ENCODE peak calls at places on chromosome 15, in five cellular contexts. W is cardiac muscle cell; Z is stimulated activated CD4-positive, alpha-beta T cell treated with anti-CD3 and anti-CD28 coated beads, Interleukin-2, amount 100 ng/mL, for 24 hours; N is activated CD8-positive, alpha-beta memory T cell treated with anti-CD3 and anti-CD28 coated beads for 4 hours; I is iPS-NIHi11. M is an unnamed sample.

GRCh38 chr15:70038730-70039392 is 58.9 kb downstream of the TLE3 start:
- DNase-seq in N (no peak), W (no peak), Z (no peak), I (no peak), M (no peak)

GRCh38 chr15:77773003-77773402 is 140.3 kb upstream of the LINGO1 start:
- DNase-seq in W (no peak), Z (no peak), N (no peak), I (no peak), M (no peak)

GRCh38 chr15:73858062-73858461 is 15.3 kb upstream of the TBC1D21 start:
- DNase-seq in N (no peak), W (no peak), Z (no peak), I (no peak), M (peak)

GRCh38 chr15:80852676-80853075 is 73.5 kb downstream of the CEMIP start:
- DNase-seq in Z (no peak), W (no peak), N (no peak), I (no peak), M (no peak)

GRCh38 chr15:40543082-40543481 is 21.8 kb downstream of the CCDC32 start:
- DNase-seq in W (no peak), N (no peak), I (no peak), Z (no peak), M (no peak)

GRCh38 chr15:56249080-56249479 is 5.4 kb upstream of the RFX7 start:
- DNase-seq in W (peak), N (no peak), I (peak), Z (no peak), M (peak)

GRCh38 chr15:60299452-60300047 is 98.2 kb downstream of the ANXA2 start:
- DNase-seq in Z (no peak), N (no peak), I (peak), W (peak), M (peak)

GRCh38 chr15:60362318-60363023 is 35.3 kb downstream of the ANXA2 start:
- DNase-seq in I (no peak), Z (peak), W (peak), N (peak), M (no peak)

GRCh38 chr15:41494922-41495735 is 1.5 kb downstream of the ITPKA start:
- DNase-seq in W (no peak), I (peak), N (no peak), Z (peak), M (no peak)

GRCh38 chr15:91116379-91117067 is 16.5 kb downstream of the SV2B start:
- DNase-seq in N (no peak), W (peak), I (no peak), Z (no peak), M (no peak)

GRCh38 chr15:58546635-58547627 is 115.1 kb downstream of the LIPC start:
- DNase-seq in N (no peak), Z (no peak), I (peak), W (peak), M (no peak)

GRCh38 chr15:38562278-38562677 is 2.3 kb downstream of the RASGRP1 start:
- DNase-seq in I (no peak), N (no peak), W (no peak), Z (no peak), M (no peak)

GRCh38 chr15:95883064-95883463 is 447.4 kb upstream of the NR2F2 start:
- DNase-seq in N (no peak), Z (no peak), I (peak), W (no peak), M (no peak)

GRCh38 chr15:62781081-62781497 is 261.5 kb upstream of the TPM1 start:
- DNase-seq in N (no peak), I (no peak), W (peak), Z (no peak), M (no peak)

GRCh38 chr15:84616235-84616634 is 15.4 kb downstream of the ZSCAN2 start:
- DNase-seq in Z (no peak), I (no peak), N (no peak), W (no peak), M (no peak)

GRCh38 chr15:60762167-60762566 is 283.2 kb upstream of the ICE2 start:
- DNase-seq in Z (no peak), N (no peak), I (no peak), W (no peak), M (no peak)

GRCh38 chr15:50134524-50135024 is 15.5 kb upstream of the ATP8B4 start:
- DNase-seq in W (peak), N (no peak), I (no peak), Z (no peak), M (no peak)

GRCh38 chr15:100192092-100192695 is 149.6 kb downstream of the ADAMTS17 start:
- DNase-seq in W (no peak), N (no peak), I (no peak), Z (no peak), M (no peak)

GRCh38 chr15:51731549-51732267 is 5.7 kb downstream of the LYSMD2 start:
- DNase-seq in I (no peak), N (no peak), Z (no peak), W (peak), M (no peak)

GRCh38 chr15:91652610-91653207 is 200.8 kb upstream of the SLCO3A1 start:
- DNase-seq in N (no peak), W (no peak), I (no peak), Z (no peak), M (no peak)

GRCh38 chr15:67835349-67836133 is 4.3 kb downstream of the RNU6-1 start:
- DNase-seq in I (peak), W (no peak), N (no peak), Z (peak), M (no peak)

GRCh38 chr15:43212299-43212698 is 8.5 kb downstream of the EPB42 start:
- DNase-seq in I (no peak), Z (no peak), W (no peak), N (no peak), M (no peak)

GRCh38 chr15:83283813-83284562 is 476 bp downstream of the BNC1 start:
- DNase-seq in W (peak), I (peak), N (no peak), Z (peak), M (peak)

GRCh38 chr15:92902723-92903587 is 2.8 kb downstream of the CHD2 start:
- DNase-seq in N (no peak), W (no peak), Z (no peak), I (no peak), M (no peak)

GRCh38 chr15:94168250-94168649 is 63.1 kb upstream of the MCTP2 start:
- DNase-seq in N (no peak), I (peak), Z (no peak), W (no peak), M (no peak)

GRCh38 chr15:57994468-57995154 is 70.9 kb downstream of the ALDH1A2 start:
- DNase-seq in N (no peak), I (no peak), Z (no peak), W (no peak), M (no peak)

GRCh38 chr15:67082007-67082536 is 16.7 kb downstream of the SMAD3 start:
- DNase-seq in I (no peak), W (no peak), N (no peak), Z (peak), M (no peak)

GRCh38 chr15:67836134-67836455 is 3.8 kb downstream of the RNU6-1 start:
- DNase-seq in W (no peak), Z (peak), I (peak), N (no peak), M (no peak)

M was measured in HAP-1.